ENCODE peak calls at places on chromosome 9, in ten cellular contexts. D is ovary; V is glomerular endothelial cell; J is body of pancreas; E is NCI-H1417 treated with DMSO at 0.1 percent for 48 hours; K is GM10248; Z is activated CD4-positive, alpha-beta T cell treated with anti-CD3 and anti-CD28 coated beads, Interleukin-2, amount 10 ng/mL, durations not matched to agents 7 days and 5 days; S is AG08396; P is AG09319; C is M059J. I is an unnamed sample.

GRCh38 chr9:134566196-134566822 is 75.3 kb upstream of the COL5A1 start:
- DNase-seq in P (no peak), S (no peak), E (no peak), C (no peak), Z (no peak), V (no peak), K (no peak), J (no peak), D (no peak), I (no peak)

GRCh38 chr9:126935630-126936029 is 21.0 kb downstream of the RALGPS1 start:
- DNase-seq in D (no peak), S (no peak), K (no peak), V (no peak), C (no peak), Z (no peak), E (no peak), J (no peak), P (no peak), I (no peak)

GRCh38 chr9:129225815-129226214 is 47.8 kb upstream of the IER5L start:
- DNase-seq in S (peak), D (peak), V (no peak), P (peak), C (peak), K (no peak), J (peak), E (no peak), Z (peak), I (peak)

GRCh38 chr9:88993871-88994819 is 2.9 kb downstream of the S1PR3 start:
- DNase-seq in J (no peak), Z (no peak), E (no peak), P (no peak), D (peak), S (no peak), V (no peak), K (no peak), C (no peak), I (no peak)

GRCh38 chr9:79774356-79774755 is 202.6 kb downstream of the TLE4 start:
- DNase-seq in E (no peak), Z (no peak), P (no peak), V (no peak), K (no peak), C (no peak), J (no peak), S (no peak), D (no peak), I (no peak)

GRCh38 chr9:107983191-107983603 is 493.6 kb upstream of the KLF4 start:
- DNase-seq in E (no peak), C (peak), J (no peak), V (no peak), P (peak), K (no peak), Z (no peak), S (peak), D (no peak), I (no peak)

GRCh38 chr9:93086445-93087224 is 9.4 kb upstream of the CARD19 start:
- DNase-seq in K (no peak), P (no peak), S (no peak), D (peak), C (no peak), Z (no peak), E (no peak), J (no peak), V (no peak), I (no peak)

GRCh38 chr9:84304166-84304565 is 36.4 kb downstream of the SLC28A3 start:
- DNase-seq in Z (no peak), J (no peak), C (peak), D (no peak), P (no peak), V (no peak), S (no peak), K (no peak), E (no peak), I (no peak)

GRCh38 chr9:98678244-98678842 is 30.4 kb downstream of the GABBR2 start:
- DNase-seq in Z (peak), D (no peak), C (no peak), J (no peak), V (no peak), E (no peak), K (no peak), P (no peak), S (no peak), I (peak)

GRCh38 chr9:133117271-133118178 is 3.5 kb downstream of the RALGDS start:
- DNase-seq in K (no peak), P (no peak), S (no peak), C (peak), E (no peak), Z (no peak), J (peak), V (no peak), D (no peak), I (no peak)

GRCh38 chr9:119961774-119962408 is 592.7 kb upstream of the BRINP1 start:
- DNase-seq in K (peak), E (no peak), Z (peak), P (no peak), D (no peak), V (no peak), J (peak), S (peak), C (no peak), I (peak)

GRCh38 chr9:89483592-89484474 is 14.1 kb downstream of the SEMA4D start:
- DNase-seq in J (no peak), Z (peak), E (no peak), S (no peak), K (peak), D (no peak), C (no peak), V (no peak), P (no peak), I (no peak)

GRCh38 chr9:125964702-125965225 is 217.6 kb downstream of the PBX3 start:
- DNase-seq in J (no peak), E (no peak), C (no peak), V (no peak), P (no peak), K (no peak), D (no peak), Z (no peak), S (no peak), I (no peak)

GRCh38 chr9:137875354-137875753 is 2.2 kb upstream of the CACNA1B start:
- DNase-seq in S (no peak), P (no peak), J (no peak), E (no peak), D (no peak), K (no peak), Z (no peak), C (no peak), V (no peak), I (no peak)

GRCh38 chr9:137589441-137590122 is 730 bp downstream of the ZMYND19 start:
- DNase-seq in D (no peak), V (no peak), P (no peak), S (peak), E (no peak), J (no peak), K (no peak), C (no peak), Z (peak), I (no peak)

GRCh38 chr9:27600254-27600653 is 27.0 kb upstream of the C9orf72 start:
- DNase-seq in P (no peak), V (no peak), E (no peak), C (no peak), S (no peak), D (no peak), K (no peak), J (no peak), Z (no peak), I (no peak)

GRCh38 chr9:24413651-24414050 is 132.0 kb downstream of the IZUMO3 start:
- DNase-seq in P (no peak), E (no peak), C (peak), D (no peak), K (no peak), S (no peak), J (no peak), V (no peak), Z (no peak), I (no peak)

GRCh38 chr9:76333319-76333880 is 60.8 kb downstream of the RFK start:
- DNase-seq in Z (no peak), J (no peak), S (no peak), E (no peak), P (no peak), C (no peak), K (no peak), V (no peak), D (no peak), I (no peak)

GRCh38 chr9:96203867-96204412 is 98.0 kb downstream of the HSD17B3 start:
- DNase-seq in C (no peak), S (no peak), D (no peak), J (no peak), Z (no peak), E (no peak), P (no peak), V (no peak), K (no peak), I (no peak)

GRCh38 chr9:88462191-88462590 is 72.8 kb upstream of the NXNL2 start:
- DNase-seq in Z (no peak), E (no peak), S (no peak), J (no peak), P (no peak), V (no peak), C (peak), K (no peak), D (no peak), I (no peak)

GRCh38 chr9:105168935-105169334 is 75.5 kb upstream of the SLC44A1 start:
- DNase-seq in K (no peak), E (no peak), P (no peak), Z (no peak), J (no peak), V (no peak), S (no peak), D (no peak), C (no peak), I (no peak)

GRCh38 chr9:116073826-116074225 is 79.8 kb upstream of the PAPPA start:
- DNase-seq in D (no peak), P (no peak), C (peak), J (no peak), V (no peak), S (peak), K (no peak), Z (no peak), E (no peak), I (no peak)

GRCh38 chr9:12464910-12465512 is 228.2 kb upstream of the TYRP1 start:
- DNase-seq in S (peak), K (peak), D (no peak), J (no peak), P (no peak), E (no peak), C (peak), V (peak), Z (peak), I (peak)

GRCh38 chr9:83384214-83384613 is 154.0 kb downstream of the FRMD3 start:
- DNase-seq in D (no peak), E (peak), V (no peak), C (no peak), J (no peak), P (no peak), S (no peak), Z (no peak), K (no peak), I (no peak)

GRCh38 chr9:20788526-20789421 is 104.7 kb downstream of the FOCAD start:
- DNase-seq in J (no peak), D (no peak), S (no peak), E (no peak), V (peak), Z (no peak), C (no peak), K (no peak), P (no peak), I (no peak)

GRCh38 chr9:126705767-126706697 is 92.3 kb downstream of the LMX1B start:
- DNase-seq in E (no peak), C (peak), K (peak), V (no peak), P (no peak), Z (peak), S (peak), D (no peak), J (peak), I (peak)

GRCh38 chr9:37998881-37999311 is 70.1 kb downstream of the SHB start:
- DNase-seq in P (no peak), E (no peak), D (no peak), Z (no peak), K (no peak), S (no peak), C (peak), V (no peak), J (no peak), I (peak)

GRCh38 chr9:129726322-129727160 is 26.3 kb downstream of the PTGES start:
- DNase-seq in C (peak), E (no peak), Z (peak), K (peak), V (no peak), J (peak), D (peak), P (peak), S (peak), I (peak)

GRCh38 chr9:93218671-93219420 is 34.9 kb downstream of the WNK2 start:
- DNase-seq in D (no peak), Z (no peak), J (no peak), S (no peak), P (no peak), E (no peak), C (no peak), V (no peak), K (no peak), I (no peak)

GRCh38 chr9:82117025-82117424 is 128.5 kb downstream of the SPATA31D1 start:
- DNase-seq in E (no peak), J (no peak), V (no peak), Z (no peak), S (no peak), P (peak), C (no peak), K (no peak), D (no peak), I (no peak)

GRCh38 chr9:136571525-136571924 is 25.7 kb upstream of the NOTCH1 start:
- DNase-seq in E (no peak), Z (no peak), K (no peak), D (no peak), P (no peak), V (no peak), S (no peak), J (no peak), C (no peak), I (peak)

I was measured in ELF-1.